ENCODE peak calls at places on chromosomes 16 and 17, in six cellular contexts. N is stimulated activated CD8-positive, alpha-beta memory T cell treated with anti-CD3 and anti-CD28 coated beads, Interleukin-7, amount 100 ng/mL, for 1 hour; O is Jurkat, Clone E6-1; S is NCI-H1436; G is type B pancreatic cell; U is RPMI8226. V is an unnamed sample.

GRCh38 chr17:6796887-6797490 is 21.0 kb downstream of the FBXO39 start:
- DNase-seq in N (no peak), O (no peak), S (no peak), G (no peak), U (no peak), V (no peak)

GRCh38 chr16:89491238-89491869 is 993 bp upstream of the ANKRD11 start:
- DNase-seq in N (no peak), O (peak; percentile 44), S (no peak), G (no peak), U (peak; percentile 16), V (peak; percentile 87)

GRCh38 chr16:81174644-81175324 is 63.7 kb upstream of the BCO1 start:
- DNase-seq in N (no peak), O (no peak), S (no peak), G (no peak), U (no peak), V (no peak)

GRCh38 chr16:87492241-87492635 is 586 bp downstream of the ZCCHC14 start:
- DNase-seq in N (no peak), O (no peak), S (no peak), G (no peak), U (no peak), V (peak; percentile 83)

GRCh38 chr16:74768239-74768638 is 6.4 kb downstream of the FA2H start:
- DNase-seq in N (no peak), O (no peak), S (no peak), G (no peak), U (no peak), V (no peak)

GRCh38 chr17:74992223-74992622 is 4.8 kb downstream of the CDR2L start:
- DNase-seq in N (no peak), O (no peak), S (no peak), G (no peak), U (no peak), V (peak; percentile 54)

GRCh38 chr16:67748791-67749282 is 29.7 kb upstream of the GFOD2 start:
- DNase-seq in N (no peak), O (no peak), S (no peak), G (no peak), U (no peak), V (no peak)

GRCh38 chr16:9090101-9090959 is 1.1 kb upstream of the HAPSTR1 start:
- DNase-seq in N (no peak), O (no peak), S (no peak), G (peak; percentile 74), U (peak; percentile 50), V (peak; percentile 77)

GRCh38 chr16:86901483-86901882 is 323.1 kb downstream of the FOXL1 start:
- DNase-seq in N (no peak), O (no peak), S (no peak), G (no peak), U (no peak), V (peak; percentile 92)

GRCh38 chr17:28974451-28974850 is 23.1 kb upstream of the PHF12 start:
- DNase-seq in N (no peak), O (no peak), S (no peak), G (no peak), U (no peak), V (no peak)

GRCh38 chr16:51487880-51488279 is 336.8 kb upstream of the SALL1 start:
- DNase-seq in N (no peak), O (no peak), S (no peak), G (no peak), U (no peak), V (no peak)

GRCh38 chr16:65229191-65229662 is 107.4 kb upstream of the CDH11 start:
- DNase-seq in N (no peak), O (no peak), S (no peak), G (no peak), U (no peak), V (no peak)

GRCh38 chr17:31130286-31131224 is 35.8 kb downstream of the NF1 start:
- DNase-seq in N (no peak), O (no peak), S (no peak), G (no peak), U (no peak), V (no peak)

GRCh38 chr17:78783711-78784396 is 1.8 kb upstream of the CYTH1 start:
- DNase-seq in N (no peak), O (no peak), S (no peak), G (no peak), U (peak; percentile 76), V (no peak)

GRCh38 chr17:45425125-45425983 is 7.3 kb downstream of the ARHGAP27 start:
- DNase-seq in N (no peak), O (no peak), S (peak; percentile 83), G (no peak), U (peak; percentile 77), V (peak; percentile 94)

GRCh38 chr17:57572600-57572999 is 172.5 kb downstream of the CCDC182 start:
- DNase-seq in N (no peak), O (no peak), S (no peak), G (no peak), U (no peak), V (no peak)

GRCh38 chr16:68343137-68343536 is 32.3 kb downstream of the PRMT7 start:
- DNase-seq in N (no peak), O (no peak), S (no peak), G (no peak), U (no peak), V (no peak)

GRCh38 chr16:88804552-88805339 is 1.2 kb downstream of the CDT1 start:
- DNase-seq in N (no peak), O (no peak), S (no peak), G (no peak), U (peak; percentile 76), V (peak; percentile 93)

GRCh38 chr16:79915264-79916160 is 315.0 kb upstream of the MAF start:
- DNase-seq in N (no peak), O (no peak), S (no peak), G (no peak), U (peak; percentile 12), V (no peak)

GRCh38 chr17:62307196-62307595 is 73.2 kb upstream of the EFCAB3 start:
- DNase-seq in N (no peak), O (no peak), S (no peak), G (no peak), U (no peak), V (no peak)

GRCh38 chr16:50708373-50709060 is 15.1 kb downstream of the NOD2 start:
- DNase-seq in N (no peak), O (no peak), S (no peak), G (no peak), U (no peak), V (no peak)

GRCh38 chr17:41065829-41066624 is at the start of gene KRTAP2-4:
- DNase-seq in N (no peak), O (no peak), S (no peak), G (no peak), U (no peak), V (peak; percentile 87)

GRCh38 chr16:65315004-65315398 is 193.1 kb upstream of the CDH11 start:
- DNase-seq in N (no peak), O (no peak), S (no peak), G (no peak), U (no peak), V (no peak)

GRCh38 chr17:7820231-7820630 is 13.8 kb upstream of the KDM6B start:
- DNase-seq in N (no peak), O (no peak), S (no peak), G (no peak), U (no peak), V (no peak)

GRCh38 chr17:3959295-3959899 is 4.8 kb downstream of the ATP2A3 start:
- DNase-seq in N (no peak), O (no peak), S (peak; percentile 36), G (no peak), U (no peak), V (peak; percentile 98)

GRCh38 chr17:37701424-37702020 is 43.3 kb downstream of the HNF1B start:
- DNase-seq in N (no peak), O (no peak), S (peak; percentile 4), G (no peak), U (peak; percentile 49), V (no peak)

GRCh38 chr17:56217921-56218320 is 64.6 kb downstream of the ANKFN1 start:
- DNase-seq in N (no peak), O (no peak), S (no peak), G (no peak), U (no peak), V (no peak)

GRCh38 chr17:4327638-4328037 is 38.8 kb downstream of the UBE2G1 start:
- DNase-seq in N (no peak), O (no peak), S (no peak), G (no peak), U (no peak), V (peak; percentile 84)